ENCODE peak calls at places on chromosomes 1 and 21, in five cellular contexts. G, N, A, Y and U are unnamed samples.

GRCh38 chr1:6239213-6239752 is 3.5 kb upstream of the ICMT start:
- DNase-seq in G (no peak), N (no peak), A (no peak), Y (no peak), U (peak)

GRCh38 chr21:24023936-24024335 is 1583.3 kb downstream of the MRPL39 start:
- DNase-seq in G (no peak), N (no peak), A (no peak), Y (no peak), U (no peak)

GRCh38 chr1:89104687-89105086 is 21.2 kb downstream of the GBP2 start:
- DNase-seq in G (no peak), N (peak), A (no peak), Y (no peak), U (no peak)

GRCh38 chr1:93661829-93662474 is 19.7 kb downstream of the BCAR3 start:
- DNase-seq in G (no peak), N (peak), A (no peak), Y (no peak), U (no peak)

GRCh38 chr1:17531682-17532487 is 7.6 kb upstream of the ARHGEF10L start:
- DNase-seq in G (no peak), N (no peak), A (peak), Y (no peak), U (peak)

GRCh38 chr1:39965051-39965450 is 10.1 kb downstream of the MFSD2A start:
- DNase-seq in G (no peak), N (no peak), A (no peak), Y (no peak), U (no peak)

GRCh38 chr1:151251656-151252470 is 2.7 kb upstream of the PSMD4 start:
- DNase-seq in G (peak), N (peak), A (peak), Y (no peak), U (peak)

GRCh38 chr1:93798301-93798700 is 80.7 kb downstream of the DNTTIP2 start:
- DNase-seq in G (no peak), N (no peak), A (no peak), Y (no peak), U (no peak)

GRCh38 chr1:203327684-203328457 is 22.6 kb downstream of the BTG2 start:
- DNase-seq in G (peak), N (peak), A (no peak), Y (peak), U (peak)

GRCh38 chr1:207948536-207949250 is 37.8 kb upstream of the CD34 start:
- DNase-seq in G (no peak), N (no peak), A (no peak), Y (no peak), U (no peak)

GRCh38 chr1:248815407-248816034 is 10.2 kb downstream of the SH3BP5L start:
- DNase-seq in G (no peak), N (no peak), A (no peak), Y (no peak), U (no peak)

GRCh38 chr1:81907569-81907968 is 106.8 kb downstream of the ADGRL2 start:
- DNase-seq in G (no peak), N (no peak), A (no peak), Y (no peak), U (no peak)

GRCh38 chr1:202248861-202249260 is 55.3 kb downstream of the LGR6 start:
- DNase-seq in G (no peak), N (no peak), A (no peak), Y (no peak), U (no peak)

GRCh38 chr1:154745286-154745731 is 124.8 kb downstream of the KCNN3 start:
- DNase-seq in G (no peak), N (no peak), A (no peak), Y (no peak), U (no peak)

GRCh38 chr1:167687919-167688519 is 33.8 kb upstream of the MPZL1 start:
- DNase-seq in G (peak), N (peak), A (peak), Y (peak), U (peak)

GRCh38 chr1:41650176-41650519 is 165.7 kb upstream of the EDN2 start:
- DNase-seq in G (no peak), N (no peak), A (no peak), Y (peak), U (no peak)

GRCh38 chr1:56877973-56878372 is 23.4 kb downstream of the C8A start:
- DNase-seq in G (no peak), N (no peak), A (no peak), Y (no peak), U (no peak)

GRCh38 chr1:167964646-167965045 is 27.8 kb upstream of the MPC2 start:
- DNase-seq in G (no peak), N (no peak), A (no peak), Y (no peak), U (no peak)

GRCh38 chr1:240967070-240967724 is 355.2 kb upstream of the GREM2 start:
- DNase-seq in G (no peak), N (peak), A (no peak), Y (no peak), U (peak)

GRCh38 chr1:179817056-179817455 is 60.5 kb downstream of the TOR1AIP2 start:
- DNase-seq in G (no peak), N (no peak), A (no peak), Y (peak), U (no peak)

GRCh38 chr1:16924216-16924918 is 2.6 kb downstream of the CROCC start:
- DNase-seq in G (no peak), N (no peak), A (no peak), Y (no peak), U (no peak)

GRCh38 chr1:207335695-207336363 is 14.4 kb downstream of the CD55 start:
- DNase-seq in G (no peak), N (peak), A (no peak), Y (no peak), U (no peak)

GRCh38 chr1:204461331-204462228 is 33.0 kb downstream of the PIK3C2B start:
- DNase-seq in G (no peak), N (no peak), A (no peak), Y (no peak), U (no peak)

GRCh38 chr21:46605759-46606426 is 1.0 kb upstream of the S100B start:
- DNase-seq in G (peak), N (no peak), A (no peak), Y (peak), U (no peak)

GRCh38 chr1:85224734-85225623 is 24.2 kb upstream of the SYDE2 start:
- DNase-seq in G (no peak), N (peak), A (no peak), Y (no peak), U (peak)

GRCh38 chr1:184836934-184837698 is 82.5 kb upstream of the EDEM3 start:
- DNase-seq in G (no peak), N (no peak), A (no peak), Y (no peak), U (no peak)

GRCh38 chr1:199868777-199869176 is 158.7 kb upstream of the NR5A2 start:
- DNase-seq in G (no peak), N (no peak), A (no peak), Y (no peak), U (no peak)

GRCh38 chr1:97245682-97246081 is 524.1 kb downstream of the PTBP2 start:
- DNase-seq in G (no peak), N (no peak), A (no peak), Y (no peak), U (no peak)

GRCh38 chr21:45898781-45899180 is 82.8 kb upstream of the COL6A1 start:
- DNase-seq in G (no peak), N (no peak), A (no peak), Y (no peak), U (no peak)

GRCh38 chr1:179781962-179782361 is 38.9 kb downstream of the FAM163A start:
- DNase-seq in G (no peak), N (no peak), A (no peak), Y (no peak), U (no peak)

GRCh38 chr1:159828916-159829634 is 2.4 kb downstream of the SLAMF8 start:
- DNase-seq in G (no peak), N (peak), A (peak), Y (no peak), U (peak)

GRCh38 chr1:52534928-52535764 is 17.7 kb downstream of the TUT4 start:
- DNase-seq in G (no peak), N (no peak), A (no peak), Y (no peak), U (no peak)

GRCh38 chr1:207822124-207822601 is 70.3 kb downstream of the CD46 start:
- DNase-seq in G (no peak), N (no peak), A (no peak), Y (peak), U (no peak)

GRCh38 chr1:29830383-29830782 is 594.1 kb downstream of the PTPRU start:
- DNase-seq in G (no peak), N (no peak), A (no peak), Y (no peak), U (no peak)
- H3K4me3 ChIP-seq in G (no peak), N (no peak), A (no peak), Y (no peak), U (no peak)

DNA sequence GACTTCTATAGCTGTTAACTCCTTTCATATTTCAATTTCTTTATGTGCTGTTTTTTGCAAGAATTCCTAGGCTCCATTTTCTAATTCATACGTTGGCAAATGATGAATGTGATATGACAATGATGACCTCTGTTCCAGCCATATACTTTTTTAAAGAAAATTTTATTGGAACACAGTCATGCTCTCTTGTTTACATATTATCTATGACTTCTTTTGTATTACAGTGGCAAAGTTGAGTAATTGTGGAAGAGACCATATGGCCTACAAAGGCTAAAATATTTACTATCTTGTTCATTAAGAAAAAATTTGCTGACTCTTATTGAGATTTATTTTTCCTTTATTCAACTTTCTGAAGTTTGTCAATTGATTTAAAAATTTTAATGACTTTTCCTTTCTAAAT is 7.1 kb downstream of the IFI44L start:
- DNase-seq in G (no peak), N (no peak), A (no peak), Y (no peak), U (no peak)
- H3K4me3 ChIP-seq in G (no peak), N (no peak), A (no peak), Y (no peak), U (no peak)

GRCh38 chr1:182604835-182605164 is 611 bp upstream of the RGS16 start:
- DNase-seq in G (no peak), N (no peak), A (no peak), Y (no peak), U (no peak)

GRCh38 chr1:182603646-182604127 is 502 bp downstream of the RGS16 start:
- DNase-seq in G (no peak), N (peak), A (no peak), Y (peak), U (peak)

GRCh38 chr1:182601926-182602325 is 2.3 kb downstream of the RGS16 start:
- DNase-seq in G (no peak), N (no peak), A (no peak), Y (no peak), U (no peak)

GRCh38 chr1:182602945-182603645 is 1.1 kb downstream of the RGS16 start:
- DNase-seq in G (no peak), N (no peak), A (no peak), Y (no peak), U (no peak)

DNA sequence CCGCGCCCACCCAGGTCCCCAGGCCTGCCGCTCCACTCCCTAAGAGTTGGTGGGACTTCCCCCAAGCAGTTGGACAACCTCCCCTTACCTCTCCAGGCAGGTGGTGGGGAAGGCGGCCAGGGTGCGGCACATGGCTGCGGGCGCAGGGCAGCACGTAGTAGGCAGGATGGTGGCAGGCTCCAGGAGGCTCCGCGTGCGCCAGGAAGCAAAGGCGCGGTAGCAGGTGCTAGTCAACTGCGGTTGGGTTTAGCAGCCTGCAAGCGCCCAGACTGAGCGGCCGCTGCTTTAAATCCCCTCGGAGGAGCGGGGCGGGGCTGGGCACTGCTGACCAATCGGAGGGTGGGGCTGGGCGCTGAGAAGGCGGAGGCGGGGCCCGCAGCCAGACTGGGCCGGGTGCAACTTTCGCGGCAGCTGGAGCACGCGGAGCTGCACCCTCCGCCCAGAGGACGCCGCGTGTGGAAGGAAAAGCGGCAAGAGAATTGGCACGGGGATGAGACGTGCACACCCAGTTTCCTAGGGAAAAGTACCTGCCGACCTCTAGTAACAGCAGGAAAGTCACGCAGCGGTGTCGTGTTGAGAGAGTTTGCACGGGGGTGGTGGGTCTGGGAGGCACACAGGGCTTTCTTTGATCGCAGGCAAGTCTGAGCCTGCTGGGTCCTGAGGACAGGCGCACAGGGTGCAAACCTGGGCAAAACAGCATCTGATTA is at the start of gene RGS16:
- DNase-seq in G (peak), N (peak), A (peak), Y (peak), U (peak)
- H3K4me3 ChIP-seq in G (peak), N (peak), A (peak), Y (peak), U (peak)

GRCh38 chr1:47732489-47732888 is 264.7 kb downstream of the TRABD2B start:
- DNase-seq in G (no peak), N (no peak), A (no peak), Y (no peak), U (no peak)

GRCh38 chr1:47727051-47727708 is 270.0 kb downstream of the TRABD2B start:
- DNase-seq in G (no peak), N (no peak), A (no peak), Y (no peak), U (no peak)

GRCh38 chr1:47731730-47732129 is 265.5 kb downstream of the TRABD2B start:
- DNase-seq in G (no peak), N (no peak), A (no peak), Y (no peak), U (no peak)

GRCh38 chr1:47726496-47726855 is 270.7 kb downstream of the TRABD2B start:
- DNase-seq in G (no peak), N (no peak), A (no peak), Y (no peak), U (no peak)

GRCh38 chr1:47729685-47730084 is 267.5 kb downstream of the TRABD2B start:
- DNase-seq in G (no peak), N (no peak), A (no peak), Y (no peak), U (no peak)
- H3K4me3 ChIP-seq in G (no peak), N (no peak), A (no peak), Y (no peak), U (no peak)

GRCh38 chr1:27435566-27436203 is 43.3 kb downstream of the GPR3 start:
- DNase-seq in G (no peak), N (no peak), A (no peak), Y (no peak), U (no peak)

GRCh38 chr1:27438621-27439061 is 46.2 kb downstream of the GPR3 start:
- DNase-seq in G (no peak), N (no peak), A (no peak), Y (no peak), U (no peak)

GRCh38 chr1:27444632-27445031 is 45.3 kb downstream of the WASF2 start:
- DNase-seq in G (no peak), N (no peak), A (no peak), Y (no peak), U (no peak)

GRCh38 chr1:27436204-27437159 is 44.1 kb downstream of the GPR3 start:
- DNase-seq in G (no peak), N (no peak), A (peak), Y (no peak), U (no peak)

GRCh38 chr1:27439150-27439549 is 46.7 kb downstream of the GPR3 start:
- DNase-seq in G (no peak), N (no peak), A (no peak), Y (no peak), U (no peak)
- H3K4me3 ChIP-seq in G (no peak), N (no peak), A (no peak), Y (no peak), U (no peak)

GRCh38 chr1:32242341-32242851 is 4.6 kb upstream of the FAM167B start:
- DNase-seq in G (no peak), N (no peak), A (no peak), Y (no peak), U (peak)
- H3K4me3 ChIP-seq in G (no peak), N (no peak), A (no peak), Y (no peak), U (peak)

DNA sequence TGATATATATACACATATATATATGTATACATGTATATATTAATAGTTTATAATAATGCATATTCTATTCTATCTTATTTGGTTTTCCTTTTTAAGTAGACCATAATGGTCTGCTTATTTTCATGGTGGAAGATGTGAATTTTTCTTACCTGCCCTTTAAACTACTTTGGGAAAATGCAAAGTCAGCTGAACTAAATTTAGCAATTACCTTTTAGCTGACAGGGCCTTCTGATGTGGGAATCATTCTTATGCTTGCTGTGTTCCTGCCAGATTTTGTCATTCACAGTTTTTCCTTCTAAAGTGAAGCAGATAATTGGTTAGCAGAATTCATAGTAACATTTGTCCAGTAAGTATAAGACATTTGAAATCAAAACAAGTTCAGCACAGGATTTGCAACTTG is 63.2 kb upstream of the SAMSN1 start:
- DNase-seq in G (no peak), N (no peak), A (no peak), Y (no peak), U (no peak)
- H3K4me3 ChIP-seq in G (no peak), N (no peak), A (no peak), Y (no peak), U (no peak)

DNA sequence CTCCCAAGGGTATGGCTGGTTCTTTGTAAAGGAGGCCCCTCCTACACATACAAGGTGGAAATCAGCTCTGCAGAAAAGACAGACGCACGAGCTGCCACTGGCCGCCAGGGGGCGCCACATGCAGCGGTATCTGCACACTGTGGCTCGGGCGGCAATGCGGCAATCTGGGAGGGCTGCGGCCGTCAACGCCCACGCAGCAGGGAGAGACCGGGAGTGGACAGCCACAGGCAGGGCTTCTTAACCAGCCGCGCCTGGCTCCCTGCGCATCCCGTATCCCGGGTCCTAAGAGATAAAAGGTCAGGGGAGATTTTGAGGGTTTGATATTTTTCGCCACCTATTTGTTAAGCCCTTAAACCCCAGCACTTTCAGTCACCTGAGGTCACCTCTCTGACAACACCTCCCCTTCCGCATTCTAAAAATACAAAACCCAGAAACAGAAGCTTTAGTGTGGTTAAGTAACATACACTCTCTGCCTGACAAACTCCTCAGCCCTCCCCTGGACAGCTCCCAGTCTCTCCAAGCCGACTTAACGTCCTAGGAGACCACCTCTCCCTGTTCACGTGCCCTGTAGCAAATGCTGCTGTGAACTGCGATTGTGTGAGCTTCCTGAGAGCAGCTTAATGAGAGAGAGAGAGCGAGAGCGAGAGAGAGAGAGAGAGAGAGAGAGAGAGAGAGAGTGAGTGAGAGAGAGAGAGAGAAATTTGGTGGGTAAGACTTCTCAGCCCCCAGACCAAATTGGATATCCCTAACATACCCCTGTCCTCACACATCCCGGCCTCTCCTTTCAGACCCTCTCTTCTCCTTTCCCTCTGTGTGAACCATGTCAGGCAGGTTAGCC is 13.5 kb upstream of the KCNA2 start:
- DNase-seq in G (peak), N (peak), A (peak), Y (peak), U (peak)
- H3K4me3 ChIP-seq in G (peak), N (no peak), A (no peak), Y (peak), U (peak)

DNA sequence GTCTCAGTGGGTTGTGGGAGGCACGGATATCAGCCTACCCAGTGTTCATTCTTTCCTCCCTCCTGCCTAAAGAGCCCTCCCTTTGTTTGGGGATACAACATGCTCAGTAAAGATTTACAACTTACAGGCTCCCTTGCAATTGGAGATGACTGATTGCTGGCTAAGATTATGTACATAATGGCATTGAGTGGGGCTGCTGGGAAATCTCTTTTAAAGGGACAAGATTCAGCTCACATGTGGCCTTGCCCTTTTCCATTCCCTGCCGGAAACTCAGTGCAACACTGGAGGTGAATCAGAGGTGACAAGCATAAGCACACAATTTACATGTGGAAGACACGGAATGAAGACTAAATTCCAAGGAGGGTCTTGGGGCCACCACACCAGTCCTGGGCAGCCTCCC is 83.7 kb upstream of the CHRM3 start:
- DNase-seq in G (no peak), N (no peak), A (no peak), Y (no peak), U (no peak)
- H3K4me3 ChIP-seq in G (no peak), N (no peak), A (no peak), Y (no peak), U (no peak)